ENCODE peak calls at places on chromosomes 4 and X, in ten cellular contexts. N is foreskin melanocyte, J is bronchial epithelial cell, O is ACHN, H is KG1, L is uterus, G is fibroblast of the conjunctiva, C is dorsolateral prefrontal cortex, T is anterior cingulate cortex, P is DMS153. Q is an unnamed sample.

GRCh38 chrX:39336709-39337294 is 535.5 kb downstream of the MID1IP1 start:
- DNase-seq in N (peak), J (no peak), O (no peak), H (no peak), L (peak), G (no peak), C (no peak), T (no peak), P (peak), Q (peak)

GRCh38 chrX:39903937-39904336 is 193.8 kb downstream of the BCOR start:
- DNase-seq in N (no peak), J (peak), O (peak), H (no peak), L (no peak), G (no peak), C (no peak), T (no peak), P (no peak), Q (no peak)

GRCh38 chr4:8371251-8371995 is 69.1 kb downstream of the ACOX3 start:
- DNase-seq in N (no peak), J (no peak), O (no peak), H (no peak), L (no peak), G (no peak), C (no peak), T (no peak), P (no peak), Q (no peak)

GRCh38 chr4:20889901-20890300 is 189.6 kb downstream of the PACRGL start:
- DNase-seq in N (peak), J (no peak), O (no peak), H (no peak), L (no peak), G (no peak), C (no peak), T (no peak), P (no peak), Q (no peak)

GRCh38 chr4:126468144-126468543 is 1153.4 kb downstream of the FAT4 start:
- DNase-seq in N (no peak), J (no peak), O (no peak), H (no peak), L (no peak), G (no peak), C (no peak), T (no peak), P (no peak), Q (no peak)

GRCh38 chr4:129545599-129546278 is 449.8 kb downstream of the C4orf33 start:
- DNase-seq in N (no peak), J (peak), O (no peak), H (no peak), L (peak), G (no peak), C (no peak), T (no peak), P (peak), Q (no peak)

GRCh38 chr4:10960386-10960785 is 275.8 kb upstream of the CLNK start:
- DNase-seq in N (no peak), J (peak), O (no peak), H (no peak), L (no peak), G (no peak), C (no peak), T (no peak), P (no peak), Q (no peak)

GRCh38 chr4:40564815-40565505 is 64.7 kb downstream of the RBM47 start:
- DNase-seq in N (no peak), J (no peak), O (no peak), H (no peak), L (no peak), G (no peak), C (no peak), T (no peak), P (no peak), Q (no peak)

GRCh38 chr4:41832961-41833360 is 84.4 kb upstream of the PHOX2B start:
- DNase-seq in N (peak), J (peak), O (no peak), H (no peak), L (no peak), G (no peak), C (no peak), T (no peak), P (no peak), Q (no peak)

GRCh38 chr4:38583102-38583501 is 80.9 kb upstream of the KLF3 start:
- DNase-seq in N (no peak), J (no peak), O (no peak), H (no peak), L (no peak), G (no peak), C (no peak), T (no peak), P (no peak), Q (no peak)

GRCh38 chr4:165454426-165454825 is 75.6 kb downstream of the CPE start:
- DNase-seq in N (no peak), J (peak), O (no peak), H (no peak), L (no peak), G (no peak), C (no peak), T (no peak), P (no peak), Q (no peak)

GRCh38 chrX:154411981-154412340 is 622 bp downstream of the TAFAZZIN start:
- DNase-seq in N (no peak), J (no peak), O (peak), H (no peak), L (peak), G (no peak), C (peak), T (no peak), P (peak), Q (no peak)

GRCh38 chr4:168888715-168889215 is 121.3 kb downstream of the CBR4 start:
- DNase-seq in N (no peak), J (no peak), O (no peak), H (no peak), L (no peak), G (no peak), C (no peak), T (no peak), P (no peak), Q (no peak)

GRCh38 chrX:110414679-110415439 is 56.2 kb downstream of the RTL9 start:
- DNase-seq in N (no peak), J (peak), O (no peak), H (no peak), L (no peak), G (no peak), C (no peak), T (no peak), P (no peak), Q (no peak)

GRCh38 chr4:179695175-179695574 is 2252.9 kb upstream of the AGA start:
- DNase-seq in N (peak), J (peak), O (peak), H (no peak), L (no peak), G (no peak), C (no peak), T (no peak), P (no peak), Q (no peak)

GRCh38 chr4:28373601-28374000 is 1513.0 kb downstream of the STIM2 start:
- DNase-seq in N (no peak), J (peak), O (no peak), H (no peak), L (no peak), G (peak), C (no peak), T (no peak), P (no peak), Q (no peak)

GRCh38 chr4:99816611-99817309 is at the start of gene DAPP1:
- DNase-seq in N (no peak), J (peak), O (no peak), H (peak), L (peak), G (no peak), C (no peak), T (no peak), P (no peak), Q (no peak)

GRCh38 chr4:137253949-137254348 is 278.3 kb downstream of the PCDH18 start:
- DNase-seq in N (no peak), J (peak), O (no peak), H (no peak), L (no peak), G (peak), C (no peak), T (no peak), P (no peak), Q (no peak)

GRCh38 chr4:158805628-158806471 is 37.0 kb downstream of the FNIP2 start:
- DNase-seq in N (peak), J (peak), O (no peak), H (no peak), L (no peak), G (no peak), C (no peak), T (no peak), P (peak), Q (no peak)

GRCh38 chrX:131841496-131842410 is 181.3 kb upstream of the STK26 start:
- DNase-seq in N (peak), J (peak), O (peak), H (peak), L (peak), G (peak), C (no peak), T (no peak), P (peak), Q (no peak)

GRCh38 chr4:163142246-163142645 is 24.4 kb downstream of the NAF1 start:
- DNase-seq in N (no peak), J (no peak), O (no peak), H (no peak), L (no peak), G (no peak), C (no peak), T (no peak), P (no peak), Q (no peak)

GRCh38 chrX:312621-313331 is 5.8 kb downstream of the GTPBP6 start:
- DNase-seq in N (no peak), J (no peak), O (no peak), H (no peak), L (no peak), G (no peak), C (no peak), T (no peak), P (no peak), Q (no peak)

GRCh38 chrX:3659761-3660160 is 53.7 kb downstream of the PRKX start:
- DNase-seq in N (no peak), J (no peak), O (no peak), H (no peak), L (no peak), G (no peak), C (no peak), T (no peak), P (no peak), Q (no peak)

GRCh38 chrX:57528670-57529255 is 63.0 kb upstream of the ZXDB start:
- DNase-seq in N (peak), J (peak), O (peak), H (no peak), L (no peak), G (no peak), C (no peak), T (no peak), P (peak), Q (no peak)

GRCh38 chr4:127155121-127155520 is 477.6 kb upstream of the INTU start:
- DNase-seq in N (no peak), J (no peak), O (no peak), H (no peak), L (no peak), G (no peak), C (no peak), T (no peak), P (no peak), Q (no peak)

GRCh38 chr4:170004656-170005250 is 21.4 kb downstream of the MFAP3L start:
- DNase-seq in N (peak), J (no peak), O (no peak), H (no peak), L (peak), G (no peak), C (no peak), T (no peak), P (no peak), Q (no peak)

GRCh38 chr4:3673176-3673575 is 93.0 kb upstream of the ADRA2C start:
- DNase-seq in N (no peak), J (no peak), O (no peak), H (no peak), L (peak), G (no peak), C (no peak), T (no peak), P (no peak), Q (no peak)

GRCh38 chr4:79673898-79674297 is 265.9 kb upstream of the GK2 start:
- DNase-seq in N (no peak), J (no peak), O (no peak), H (peak), L (no peak), G (no peak), C (no peak), T (no peak), P (no peak), Q (no peak)

GRCh38 chr4:26233350-26233749 is 87.5 kb upstream of the RBPJ start:
- DNase-seq in N (no peak), J (no peak), O (no peak), H (no peak), L (no peak), G (no peak), C (no peak), T (no peak), P (no peak), Q (no peak)